ENCODE peak calls at places on chromosomes 11 and 22, in ten cellular contexts. A is colonic mucosa, W is HFF-Myc, D is left lung, X is tibial nerve, M is sigmoid colon, O is mucosa of descending colon, Y is MM.1S, T is cardiac fibroblast, K is nephron progenitor cell. J is an unnamed sample.

GRCh38 chr11:119048644-119049043 is 8.4 kb downstream of the HYOU1 start:
- DNase-seq in A (no peak), W (no peak), D (no peak), X (no peak), M (no peak), O (no peak), Y (no peak), T (no peak), K (no peak), J (no peak)

GRCh38 chr11:117979481-117980211 is 6.5 kb upstream of the IL10RA start:
- DNase-seq in A (no peak), W (no peak), D (no peak), X (no peak), M (no peak), O (no peak), Y (no peak), T (no peak), K (no peak), J (no peak)

GRCh38 chr22:29302681-29303465 is 3.6 kb upstream of the GAS2L1 start:
- DNase-seq in A (no peak), W (no peak), D (no peak), X (no peak), M (no peak), O (peak; percentile 49), Y (no peak), T (no peak), K (no peak), J (no peak)

GRCh38 chr11:113504586-113504985 is 29.4 kb upstream of the DRD2 start:
- DNase-seq in A (no peak), W (no peak), D (no peak), X (no peak), M (no peak), O (no peak), Y (no peak), T (no peak), K (no peak), J (no peak)

GRCh38 chr11:120344302-120345004 is 8.2 kb downstream of the ARHGEF12 start:
- DNase-seq in A (peak; percentile 51), W (no peak), D (no peak), X (no peak), M (no peak), O (no peak), Y (peak; percentile 95), T (peak; percentile 43), K (no peak), J (no peak)

GRCh38 chr11:76554767-76555166 is 109.9 kb downstream of the EMSY start:
- DNase-seq in A (no peak), W (no peak), D (no peak), X (no peak), M (no peak), O (peak; percentile 27), Y (no peak), T (no peak), K (no peak), J (no peak)

GRCh38 chr22:27987557-27987956 is 68.5 kb upstream of the PITPNB start:
- DNase-seq in A (no peak), W (peak; percentile 31), D (no peak), X (no peak), M (peak; percentile 42), O (no peak), Y (no peak), T (peak; percentile 45), K (no peak), J (no peak)

GRCh38 chr11:59473015-59473414 is at the start of gene OR4D10:
- DNase-seq in A (no peak), W (no peak), D (no peak), X (no peak), M (no peak), O (no peak), Y (no peak), T (no peak), K (no peak), J (no peak)

GRCh38 chr11:88420165-88420781 is 82.7 kb upstream of the CTSC start:
- DNase-seq in A (no peak), W (no peak), D (no peak), X (no peak), M (no peak), O (no peak), Y (no peak), T (peak; percentile 95), K (no peak), J (peak; percentile 72)

GRCh38 chr11:32062540-32062939 is 28.3 kb upstream of the RCN1 start:
- DNase-seq in A (no peak), W (no peak), D (no peak), X (no peak), M (no peak), O (no peak), Y (no peak), T (no peak), K (no peak), J (no peak)

GRCh38 chr11:82682003-82682751 is 51.5 kb downstream of the FAM181B start:
- DNase-seq in A (peak; percentile 20), W (peak; percentile 52), D (no peak), X (no peak), M (no peak), O (no peak), Y (peak; percentile 77), T (peak; percentile 90), K (no peak), J (peak; percentile 48)

GRCh38 chr11:391117-392017 is 2.6 kb upstream of the PKP3 start:
- DNase-seq in A (no peak), W (no peak), D (no peak), X (no peak), M (no peak), O (no peak), Y (no peak), T (no peak), K (no peak), J (no peak)

GRCh38 chr11:393219-394033 is 583 bp upstream of the PKP3 start:
- DNase-seq in A (peak; percentile 32), W (no peak), D (no peak), X (no peak), M (no peak), O (peak; percentile 65), Y (no peak), T (peak; percentile 79), K (no peak), J (peak; percentile 98)

GRCh38 chr11:392102-392777 is 1.8 kb upstream of the PKP3 start:
- DNase-seq in A (no peak), W (no peak), D (no peak), X (no peak), M (no peak), O (no peak), Y (no peak), T (no peak), K (no peak), J (no peak)

GRCh38 chr11:387193-387793 is 6.7 kb upstream of the PKP3 start:
- DNase-seq in A (no peak), W (no peak), D (no peak), X (no peak), M (no peak), O (no peak), Y (no peak), T (no peak), K (no peak), J (no peak)

DNA sequence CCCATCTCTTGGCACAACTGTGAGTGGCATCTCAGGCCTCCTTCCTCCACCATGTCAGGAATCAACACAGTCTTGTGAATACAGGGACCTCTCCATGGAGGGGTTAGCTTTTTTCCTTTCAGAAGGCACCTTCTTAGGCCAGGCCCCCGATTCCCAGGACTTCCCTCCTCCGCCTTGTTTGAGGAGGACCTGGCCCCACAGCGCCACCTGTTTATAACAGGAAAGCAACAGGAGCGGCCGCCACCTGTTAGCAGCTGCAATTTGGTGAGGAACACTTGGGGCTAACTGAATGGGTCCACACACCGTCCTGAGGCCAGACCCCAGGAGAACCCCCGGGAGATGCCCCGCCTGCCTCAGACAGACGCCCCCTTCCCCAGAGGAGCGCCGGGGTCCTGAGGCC is 3.8 kb upstream of the PKP3 start:
- DNase-seq in A (peak; percentile 46), W (no peak), D (no peak), X (no peak), M (no peak), O (peak; percentile 59), Y (no peak), T (no peak), K (no peak), J (no peak)
- TF ChIP-seq CTCF in A (peak; percentile 11), W (no peak), D (no peak), X (no peak), M (no peak), O (no peak), Y (peak; percentile 33), T (no peak), K (no peak), J (no peak)

GRCh38 chr11:36793542-36793926 is 195.5 kb upstream of the RAG2 start:
- DNase-seq in A (no peak), W (no peak), D (no peak), X (no peak), M (no peak), O (no peak), Y (no peak), T (no peak), K (peak; percentile 7), J (no peak)
- TF ChIP-seq CTCF in A (no peak), W (no peak), D (peak; percentile 11), X (no peak), M (no peak), O (no peak), Y (no peak), T (no peak), K (peak; percentile 26), J (no peak)

GRCh38 chr11:27697679-27698275 is 2.5 kb downstream of the BDNF start:
- DNase-seq in A (no peak), W (no peak), D (no peak), X (no peak), M (no peak), O (no peak), Y (no peak), T (peak; percentile 73), K (no peak), J (no peak)

GRCh38 chr11:27693398-27693797 is 6.9 kb downstream of the BDNF start:
- DNase-seq in A (no peak), W (no peak), D (no peak), X (no peak), M (no peak), O (no peak), Y (no peak), T (peak; percentile 55), K (no peak), J (no peak)

GRCh38 chr11:27696112-27696511 is 4.1 kb downstream of the BDNF start:
- DNase-seq in A (no peak), W (no peak), D (no peak), X (no peak), M (no peak), O (no peak), Y (no peak), T (peak; percentile 45), K (no peak), J (no peak)

GRCh38 chr11:27696961-27697360 is 3.3 kb downstream of the BDNF start:
- DNase-seq in A (no peak), W (no peak), D (no peak), X (no peak), M (no peak), O (no peak), Y (no peak), T (peak; percentile 39), K (no peak), J (no peak)

GRCh38 chr11:27694992-27695391 is 5.3 kb downstream of the BDNF start:
- DNase-seq in A (no peak), W (no peak), D (no peak), X (no peak), M (no peak), O (no peak), Y (no peak), T (peak; percentile 65), K (no peak), J (no peak)
- TF ChIP-seq CTCF in A (peak; percentile 21), W (peak; percentile 10), D (no peak), X (no peak), M (no peak), O (no peak), Y (peak; percentile 40), T (peak; percentile 37), K (peak; percentile 48), J (peak; percentile 52)

GRCh38 chr11:131691558-131692041 is 321.2 kb downstream of the NTM start:
- DNase-seq in A (peak; percentile 16), W (no peak), D (peak; percentile 82), X (no peak), M (no peak), O (no peak), Y (peak; percentile 63), T (peak; percentile 74), K (peak; percentile 81), J (peak; percentile 69)
- TF ChIP-seq CTCF in A (peak; percentile 29), W (peak; percentile 67), D (peak; percentile 52), X (no peak), M (no peak), O (no peak), Y (peak; percentile 57), T (peak; percentile 58), K (peak; percentile 79), J (peak; percentile 58)